ENCODE peak calls at places on chromosomes 5 and 9, in seven cellular contexts. U, Z, E, H, B, G and K are unnamed samples.

GRCh38 chr5:79621056-79621455 is 8.8 kb downstream of the TENT2 start:
- DNase-seq in U (no peak), Z (no peak), E (no peak), H (no peak), B (no peak), G (no peak), K (no peak)

GRCh38 chr9:78831726-78832125 is 534.8 kb downstream of the PSAT1 start:
- DNase-seq in U (no peak), Z (no peak), E (no peak), H (no peak), B (no peak), G (no peak), K (no peak)

GRCh38 chr9:21110708-21111576 is 30.7 kb downstream of the IFNW1 start:
- DNase-seq in U (peak), Z (peak), E (no peak), H (peak), B (peak), G (no peak), K (peak)

GRCh38 chr9:134326754-134327526 is 685 bp downstream of the RXRA start:
- DNase-seq in U (no peak), Z (peak), E (no peak), H (peak), B (no peak), G (no peak), K (peak)

GRCh38 chr5:115948013-115948605 is 14.2 kb upstream of the LVRN start:
- DNase-seq in U (no peak), Z (no peak), E (no peak), H (no peak), B (no peak), G (no peak), K (peak)

GRCh38 chr5:153629496-153629895 is 139.0 kb downstream of the GRIA1 start:
- DNase-seq in U (no peak), Z (no peak), E (no peak), H (no peak), B (no peak), G (no peak), K (no peak)

GRCh38 chr5:96335873-96336272 is 97.2 kb downstream of the PCSK1 start:
- DNase-seq in U (no peak), Z (no peak), E (no peak), H (no peak), B (no peak), G (no peak), K (no peak)

GRCh38 chr5:141668601-141669265 is 13.3 kb downstream of the ARAP3 start:
- DNase-seq in U (no peak), Z (no peak), E (no peak), H (no peak), B (no peak), G (no peak), K (no peak)

GRCh38 chr5:154302181-154302580 is 111.6 kb downstream of the GALNT10 start:
- DNase-seq in U (no peak), Z (no peak), E (no peak), H (no peak), B (no peak), G (peak), K (no peak)

GRCh38 chr9:121674952-121675351 is 23.5 kb downstream of the DAB2IP start:
- DNase-seq in U (no peak), Z (no peak), E (no peak), H (no peak), B (no peak), G (no peak), K (peak)

GRCh38 chr5:111221139-111221538 is 3.0 kb upstream of the CAMK4 start:
- DNase-seq in U (no peak), Z (no peak), E (no peak), H (no peak), B (no peak), G (no peak), K (no peak)

GRCh38 chr9:83034026-83034425 is 28.9 kb downstream of the RASEF start:
- DNase-seq in U (no peak), Z (no peak), E (no peak), H (no peak), B (no peak), G (no peak), K (no peak)

GRCh38 chr5:40401281-40401680 is 278.4 kb upstream of the PTGER4 start:
- DNase-seq in U (no peak), Z (no peak), E (no peak), H (no peak), B (no peak), G (no peak), K (no peak)

GRCh38 chr5:146336197-146336596 is 2.4 kb upstream of the POU4F3 start:
- DNase-seq in U (no peak), Z (no peak), E (no peak), H (no peak), B (no peak), G (no peak), K (no peak)

GRCh38 chr5:135566422-135567416 is 12.1 kb downstream of the CXCL14 start:
- DNase-seq in U (no peak), Z (no peak), E (no peak), H (no peak), B (no peak), G (no peak), K (no peak)

GRCh38 chr9:125240649-125240999 is 519 bp downstream of the HSPA5 start:
- DNase-seq in U (no peak), Z (no peak), E (no peak), H (no peak), B (peak), G (peak), K (peak)

GRCh38 chr9:27817747-27818146 is 244.5 kb upstream of the C9orf72 start:
- DNase-seq in U (no peak), Z (no peak), E (no peak), H (no peak), B (no peak), G (no peak), K (no peak)

DNA sequence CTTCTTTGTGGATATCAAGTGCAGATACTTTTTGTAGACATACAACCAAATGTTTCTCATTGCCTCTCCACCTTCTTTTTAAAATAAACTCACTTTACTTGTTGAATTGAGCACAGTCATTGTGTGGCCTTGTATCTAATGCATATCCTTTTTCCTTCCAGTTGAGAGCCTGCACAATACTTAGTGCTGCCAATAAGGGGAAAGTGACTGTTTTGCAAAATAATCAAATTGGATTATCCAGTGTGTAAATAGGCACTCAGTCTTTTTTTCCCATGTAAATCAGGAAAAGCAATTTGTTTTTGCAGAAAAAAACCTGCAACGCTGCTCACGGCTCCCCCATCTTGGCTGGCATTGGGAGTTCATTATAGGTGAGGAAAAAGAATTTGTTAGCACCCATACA is 299.8 kb downstream of the CSNK1G3 start:
- DNase-seq in U (no peak), Z (no peak), E (no peak), H (no peak), B (no peak), G (no peak), K (no peak)
- TF ChIP-seq MAX in U (no peak), Z (no peak), E (no peak), H (no peak), B (no peak), G (no peak), K (no peak)

DNA sequence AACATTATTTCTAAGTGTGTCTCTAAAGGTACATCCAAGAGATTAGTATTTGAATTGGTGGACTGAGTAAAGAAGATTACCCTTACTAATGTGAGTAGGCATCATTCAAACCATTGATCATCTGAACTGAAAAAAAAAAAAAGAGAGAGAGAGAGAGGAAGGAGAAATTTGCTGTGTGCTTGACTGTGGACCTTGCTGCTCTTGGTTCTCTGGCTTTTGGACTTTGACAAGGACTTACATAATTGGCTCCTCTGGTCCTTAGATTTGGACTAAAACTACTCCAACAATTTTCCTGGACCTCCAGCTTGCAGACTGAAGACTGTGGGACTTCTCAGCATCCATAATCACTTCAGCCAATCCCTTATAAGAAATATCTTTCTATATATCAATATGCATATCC is 1091.9 kb upstream of the EDIL3 start:
- DNase-seq in U (no peak), Z (no peak), E (no peak), H (no peak), B (no peak), G (no peak), K (no peak)
- TF ChIP-seq MAX in U (no peak), Z (no peak), E (no peak), H (no peak), B (no peak), G (no peak), K (no peak)

GRCh38 chr5:107389130-107389553 is 281.6 kb downstream of the EFNA5 start:
- DNase-seq in U (no peak), Z (peak), E (no peak), H (no peak), B (no peak), G (no peak), K (peak)
- TF ChIP-seq MAX in U (no peak), Z (no peak), E (no peak), H (peak), B (no peak), G (no peak), K (no peak)

GRCh38 chr5:57302643-57303042 is 128.8 kb downstream of the GPBP1 start:
- DNase-seq in U (no peak), Z (no peak), E (no peak), H (no peak), B (no peak), G (no peak), K (no peak)
- TF ChIP-seq MAX in U (no peak), Z (no peak), E (no peak), H (no peak), B (no peak), G (no peak), K (no peak)

DNA sequence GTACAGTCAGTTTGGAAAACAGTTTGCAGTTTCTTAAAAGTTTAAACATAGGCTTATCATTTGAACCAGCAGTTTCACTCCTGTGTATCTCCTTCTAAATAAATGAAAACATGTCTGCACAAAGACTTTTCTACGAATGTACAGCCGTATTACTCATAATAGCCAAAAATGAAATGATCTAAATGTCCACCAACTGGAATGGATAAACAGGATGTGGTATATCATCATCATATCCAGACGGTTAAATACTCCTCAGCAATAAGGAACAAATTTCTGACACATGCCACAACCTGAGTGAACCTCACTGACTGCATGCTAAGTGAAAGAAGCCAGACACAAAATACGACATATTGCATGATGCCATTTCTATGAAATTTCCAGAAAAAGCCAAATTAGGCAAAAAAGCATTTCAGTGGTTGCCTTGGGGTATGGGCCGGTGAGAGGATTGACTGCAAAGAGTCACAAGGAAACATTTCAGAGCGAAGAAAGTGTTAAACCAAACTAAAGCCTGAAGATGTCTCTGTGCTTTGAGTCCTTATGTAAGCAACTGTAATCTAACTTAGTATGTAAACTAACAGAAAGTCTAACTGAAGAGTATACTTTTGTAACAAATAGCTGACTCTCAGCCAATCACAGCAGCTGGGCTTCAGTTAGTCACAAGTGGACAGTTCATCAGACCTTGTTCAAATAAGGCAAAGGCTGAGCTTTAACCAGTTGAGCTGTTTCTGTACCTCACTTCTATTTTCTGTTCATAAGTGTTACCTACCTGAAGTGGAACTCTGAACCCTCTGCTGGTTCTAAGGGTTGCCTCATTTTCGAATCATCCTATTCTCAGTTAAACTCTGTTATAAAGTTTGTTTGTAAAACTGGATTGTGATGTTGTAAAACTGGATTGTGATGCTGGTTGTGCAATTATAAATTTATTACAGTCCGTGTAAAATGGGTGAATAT is 65.2 kb downstream of the TRIO start:
- DNase-seq in U (no peak), Z (peak), E (no peak), H (no peak), B (peak), G (no peak), K (peak)
- TF ChIP-seq MAX in U (no peak), Z (no peak), E (no peak), H (no peak), B (no peak), G (no peak), K (no peak)

GRCh38 chr9:120324996-120325642 is 254.8 kb downstream of the CDK5RAP2 start:
- DNase-seq in U (no peak), Z (no peak), E (peak), H (no peak), B (no peak), G (peak), K (peak)
- TF ChIP-seq MAX in U (no peak), Z (no peak), E (peak), H (no peak), B (no peak), G (peak), K (no peak)

DNA sequence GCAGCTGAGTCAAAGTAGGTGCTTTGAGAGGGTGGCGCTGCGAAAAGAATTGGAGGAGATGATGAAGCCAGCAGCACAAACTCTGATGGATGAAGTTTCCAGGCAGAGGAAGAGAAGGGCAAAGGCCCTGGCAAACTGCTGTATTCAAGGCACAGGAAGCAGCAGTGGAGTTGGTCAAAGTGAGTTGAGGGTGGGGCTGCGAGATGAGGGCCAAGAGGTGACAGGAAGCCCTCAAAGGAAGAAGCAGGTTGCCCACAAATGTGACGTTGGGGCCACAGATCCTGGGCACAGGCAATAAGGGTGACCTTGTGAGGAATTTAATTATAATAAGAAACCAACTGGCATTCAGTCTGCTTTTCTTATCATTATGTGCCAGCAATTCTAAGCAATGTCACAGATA is 261.8 kb downstream of the CTNND2 start:
- DNase-seq in U (no peak), Z (no peak), E (no peak), H (no peak), B (no peak), G (no peak), K (peak)
- TF ChIP-seq MAX in U (no peak), Z (no peak), E (no peak), H (no peak), B (no peak), G (no peak), K (no peak)

GRCh38 chr9:35285731-35286130 is 123.9 kb downstream of the UNC13B start:
- DNase-seq in U (no peak), Z (no peak), E (no peak), H (no peak), B (no peak), G (no peak), K (no peak)
- TF ChIP-seq MAX in U (no peak), Z (no peak), E (no peak), H (no peak), B (no peak), G (no peak), K (no peak)